ENCODE peak calls at places on chromosome 17, in four cellular contexts. I is tibial nerve, C is GM13976, X is B cell. E is an unnamed sample.

GRCh38 chr17:67779098-67779672 is 46.1 kb upstream of the BPTF start:
- DNase-seq in X (no peak), I (peak), C (peak), E (peak)

GRCh38 chr17:77909236-77909635 is 49.3 kb upstream of the TNRC6C start:
- DNase-seq in X (no peak), C (no peak), I (no peak), E (no peak)

GRCh38 chr17:29179232-29180036 is 764 bp downstream of the MYO18A start:
- DNase-seq in X (no peak), I (no peak), C (no peak), E (no peak)

GRCh38 chr17:57084802-57085447 is at the start of gene AKAP1:
- DNase-seq in X (peak), C (peak), I (peak), E (peak)

GRCh38 chr17:30273373-30273772 is 18.4 kb downstream of the BLMH start:
- DNase-seq in X (no peak), C (no peak), I (no peak), E (no peak)

GRCh38 chr17:61235821-61236197 is 163.8 kb upstream of the TBX2 start:
- DNase-seq in C (no peak), I (no peak), X (no peak), E (no peak)

GRCh38 chr17:18017958-18018357 is 21.0 kb downstream of the ATPAF2 start:
- DNase-seq in X (no peak), I (no peak), C (no peak), E (no peak)

GRCh38 chr17:2027528-2028233 is 2.3 kb upstream of the DPH1 start:
- DNase-seq in C (no peak), X (no peak), I (no peak), E (no peak)

GRCh38 chr17:78619334-78619733 is 42.1 kb upstream of the DNAH17 start:
- DNase-seq in I (no peak), C (no peak), X (no peak), E (no peak)

GRCh38 chr17:41098476-41098875 is 534 bp upstream of the KRTAP4-8 start:
- DNase-seq in X (no peak), I (no peak), C (no peak), E (no peak)

GRCh38 chr17:9386401-9386800 is 189.2 kb downstream of the STX8 start:
- DNase-seq in I (no peak), X (no peak), C (no peak), E (no peak)

GRCh38 chr17:56979091-56979480 is 1.2 kb downstream of the SCPEP1 start:
- DNase-seq in X (no peak), C (peak), I (no peak), E (peak)

GRCh38 chr17:72726936-72727335 is 365.6 kb downstream of the SLC39A11 start:
- DNase-seq in X (peak), I (no peak), C (peak), E (no peak)

GRCh38 chr17:50206604-50207293 is 5.3 kb upstream of the COL1A1 start:
- DNase-seq in C (no peak), I (no peak), X (no peak), E (no peak)

GRCh38 chr17:57940217-57940616 is 15.0 kb downstream of the CUEDC1 start:
- DNase-seq in X (no peak), C (no peak), I (no peak), E (no peak)

GRCh38 chr17:45410144-45411091 is 22.3 kb downstream of the ARHGAP27 start:
- DNase-seq in I (peak), C (peak), X (peak), E (no peak)

GRCh38 chr17:29042679-29043538 is at the start of gene PIPOX:
- DNase-seq in X (no peak), C (peak), I (no peak), E (no peak)

GRCh38 chr17:46769531-46770438 is 48.7 kb downstream of the WNT3 start:
- DNase-seq in C (peak), X (no peak), I (no peak), E (no peak)

GRCh38 chr17:60548990-60549389 is 22.9 kb upstream of the APPBP2 start:
- DNase-seq in X (no peak), C (no peak), I (no peak), E (no peak)

GRCh38 chr17:68600881-68601564 is at the start of gene FAM20A:
- DNase-seq in C (peak), I (no peak), X (no peak), E (no peak)

GRCh38 chr17:68511671-68512246 is 471 bp upstream of the PRKAR1A start:
- DNase-seq in X (peak), I (peak), C (peak), E (peak)

GRCh38 chr17:74767111-74767516 is 9.0 kb downstream of the NAT9 start:
- DNase-seq in X (no peak), C (no peak), I (no peak), E (no peak)

DNA sequence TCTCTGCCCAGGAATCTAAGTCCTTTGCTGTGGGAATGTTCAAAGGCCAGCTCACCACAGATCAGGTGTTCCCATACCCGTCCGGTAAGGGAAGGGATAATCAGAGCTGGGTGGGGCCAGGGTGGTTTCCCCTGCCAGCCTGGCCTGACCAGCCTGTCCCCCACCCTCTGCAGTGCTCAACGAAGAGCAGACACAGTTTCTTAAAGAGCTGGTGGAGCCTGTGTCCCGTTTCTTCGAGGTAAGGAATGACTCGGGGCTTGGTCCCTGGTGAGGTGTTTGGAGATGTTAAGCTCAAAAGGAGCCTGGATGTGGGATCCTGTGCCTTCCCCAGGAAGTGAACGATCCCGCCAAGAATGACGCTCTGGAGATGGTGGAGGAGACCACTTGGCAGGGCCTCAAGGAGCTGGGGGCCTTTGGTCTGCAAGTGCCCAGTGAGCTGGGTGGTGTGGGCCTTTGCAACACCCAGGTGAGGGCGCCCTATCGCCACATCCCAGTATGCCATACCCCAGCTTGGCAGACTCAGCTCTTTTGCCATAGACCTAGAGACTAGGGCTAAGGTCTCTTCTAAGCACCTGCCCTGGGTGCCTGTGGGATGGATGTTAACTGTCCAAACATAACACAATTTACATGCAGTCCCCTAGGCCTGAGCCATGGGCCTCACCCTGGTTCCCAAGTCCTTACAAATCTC is 999 bp downstream of the ACADVL start:
- DNase-seq in C (peak), X (peak), I (no peak), E (no peak)
- TF ChIP-seq CTCF in C (peak), X (peak), I (peak), E (peak)

GRCh38 chr17:6574689-6575595 is 18.6 kb upstream of the PITPNM3 start:
- DNase-seq in X (peak), I (no peak), C (peak), E (no peak)
- TF ChIP-seq CTCF in X (no peak), I (no peak), C (no peak), E (no peak)

DNA sequence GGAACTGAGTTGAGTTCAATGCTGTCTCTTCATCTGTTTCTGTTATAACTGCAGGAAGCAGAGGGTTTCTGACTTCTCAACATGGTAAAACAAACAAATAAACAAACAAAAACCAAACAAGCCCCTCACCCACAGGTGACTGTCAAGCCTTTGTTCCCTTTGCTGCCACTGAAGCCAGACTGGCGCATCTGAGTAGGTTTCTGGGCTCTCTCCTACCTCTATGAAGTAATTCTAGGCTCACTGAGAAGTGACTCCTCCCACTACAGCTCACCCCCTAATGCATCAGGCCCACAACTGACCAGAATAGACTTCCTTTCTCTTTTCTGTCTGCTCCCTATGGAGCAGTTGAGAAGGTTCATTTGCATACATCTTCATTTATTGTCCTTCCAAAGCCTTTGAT is 77.0 kb upstream of the CCL2 start:
- DNase-seq in C (no peak), X (no peak), I (no peak), E (no peak)
- TF ChIP-seq CTCF in C (no peak), X (no peak), I (no peak), E (no peak)

GRCh38 chr17:80774146-80774545 is 217.5 kb upstream of the CHMP6 start:
- DNase-seq in C (no peak), X (no peak), I (no peak), E (no peak)

GRCh38 chr17:80771612-80772005 is 220.0 kb upstream of the CHMP6 start:
- DNase-seq in X (no peak), I (no peak), C (no peak), E (no peak)

GRCh38 chr17:80772906-80773242 is 218.8 kb upstream of the CHMP6 start:
- DNase-seq in X (no peak), I (no peak), C (no peak), E (no peak)

GRCh38 chr17:80774643-80775281 is 216.9 kb upstream of the CHMP6 start:
- DNase-seq in X (no peak), I (no peak), C (peak), E (no peak)

DNA sequence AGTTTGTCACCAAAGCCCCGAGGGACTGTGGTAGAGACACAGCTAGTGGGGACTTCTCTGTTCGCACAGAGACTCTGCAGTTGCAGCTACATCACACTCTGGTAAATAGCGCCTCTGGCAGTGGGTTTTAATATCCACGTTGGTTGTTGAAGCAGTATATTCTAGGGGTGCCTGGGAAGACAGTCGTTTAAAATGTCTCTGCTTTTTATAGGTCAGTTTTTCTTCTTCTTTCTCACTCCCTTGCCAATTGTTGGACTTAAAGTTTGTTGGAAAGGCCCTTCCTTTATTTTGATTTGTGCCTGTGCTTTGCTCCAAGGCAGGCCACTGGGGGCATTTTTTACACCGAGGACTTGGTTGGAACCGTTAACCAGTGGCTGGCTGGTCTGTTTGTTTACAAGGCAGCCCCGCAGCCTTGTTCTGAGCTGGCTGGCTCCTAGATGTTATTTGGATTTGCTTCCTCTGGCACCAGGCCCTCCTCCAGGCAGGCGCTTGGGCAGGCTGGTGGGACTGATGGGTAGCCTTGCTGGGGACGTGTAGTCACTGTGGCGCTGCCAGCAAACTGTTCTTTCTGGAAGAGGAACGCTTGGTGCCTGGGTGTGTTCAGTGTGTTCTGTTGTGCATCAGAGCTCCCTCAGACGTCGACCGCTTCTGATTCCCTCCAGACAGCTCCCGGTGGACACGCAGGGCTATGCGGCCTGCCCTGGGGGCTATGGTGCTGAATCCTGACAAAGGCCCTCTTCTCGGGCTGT is 218.2 kb upstream of the CHMP6 start:
- DNase-seq in I (no peak), C (no peak), X (no peak), E (no peak)
- TF ChIP-seq CTCF in I (no peak), C (no peak), X (no peak), E (no peak)

GRCh38 chr17:76163919-76164318 is 22.9 kb upstream of the FOXJ1 start:
- DNase-seq in I (no peak), C (no peak), X (no peak), E (no peak)
- TF ChIP-seq CTCF in I (no peak), C (no peak), X (no peak), E (no peak)

DNA sequence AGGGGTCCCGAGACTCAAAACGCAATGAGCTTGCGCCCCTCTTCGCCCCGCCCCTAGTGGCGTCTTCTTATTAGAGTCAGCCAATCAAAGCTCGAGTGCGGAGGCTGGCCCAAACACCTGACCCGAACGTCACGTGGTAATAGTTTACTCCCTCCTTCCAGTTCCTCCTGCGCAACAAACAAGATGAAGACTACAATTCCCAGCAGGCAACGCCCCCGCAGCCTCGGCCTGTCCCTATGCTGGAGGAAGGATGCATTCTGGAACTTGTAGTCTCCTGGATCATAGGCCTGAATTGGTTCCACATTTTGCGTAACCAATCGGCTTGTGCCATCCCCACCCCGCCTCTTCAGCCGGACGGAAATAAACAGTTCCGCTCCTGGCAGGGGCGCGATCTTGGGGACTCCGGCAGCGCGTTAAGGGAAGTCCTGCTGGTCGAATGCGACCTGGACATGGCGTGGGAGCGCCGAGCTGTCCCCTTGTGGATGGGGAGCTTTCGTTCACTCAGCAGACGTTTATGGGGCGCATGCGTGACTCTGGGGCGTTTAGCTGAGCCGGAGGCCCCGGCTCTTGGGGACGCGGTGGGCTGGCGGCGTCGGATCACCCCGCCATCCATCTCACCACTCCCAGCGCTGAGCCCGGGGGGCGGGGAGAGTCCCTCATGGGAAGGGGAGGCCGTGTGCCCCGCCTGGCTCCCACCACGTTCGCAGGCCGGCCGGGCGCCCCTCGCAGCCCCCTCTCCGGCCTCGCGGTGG is at the start of gene WBP2:
- DNase-seq in C (peak), X (peak), I (peak), E (peak)
- TF ChIP-seq CTCF in C (peak), X (peak), I (peak), E (peak)

E was measured in right atrium auricular region.